ENCODE peak calls at places on chromosomes 12 and 14, in eight cellular contexts. W is heart right ventricle, U is K562, Y is PC-3, T is GM23248, K is fibroblast of lung, F is mucosa of descending colon, J is NT2/D1. Q is an unnamed sample. For H3K9me3, the result is how much of the 10 kb centered on the place peaks cover.

GRCh38 chr12:59040651-59041050 is 120.3 kb upstream of the LRIG3 start:
- DNase-seq in T (peak), U (no peak), F (no peak), Y (peak), K (peak), J (peak), W (no peak), Q (no peak)

GRCh38 chr12:124925117-124925516 is 10.7 kb upstream of the UBC start:
- DNase-seq in T (no peak), F (no peak), Y (no peak), J (no peak), K (no peak), U (no peak), W (no peak), Q (no peak)

GRCh38 chr12:111031956-111032919 is 111.9 kb upstream of the MYL2 start:
- DNase-seq in T (no peak), Y (no peak), K (no peak), W (no peak), U (no peak), J (no peak), F (no peak), Q (no peak)

GRCh38 chr12:27061317-27061716 is 21.1 kb downstream of the C12orf71 start:
- DNase-seq in U (no peak), F (no peak), W (no peak), Y (no peak), K (no peak), J (no peak), T (no peak), Q (no peak)

GRCh38 chr12:110725267-110725666 is 17.4 kb downstream of the PPP1CC start:
- DNase-seq in F (no peak), J (no peak), K (no peak), Y (no peak), T (no peak), W (no peak), U (no peak), Q (no peak)

GRCh38 chr12:102957339-102958050 is at the start of gene ASCL1:
- DNase-seq in K (peak), Y (no peak), F (no peak), J (no peak), U (no peak), T (peak), W (no peak), Q (no peak)

GRCh38 chr12:52081263-52081733 is 1.8 kb downstream of the SMIM41 start:
- DNase-seq in J (no peak), W (peak), Y (no peak), F (no peak), K (no peak), U (no peak), T (no peak), Q (no peak)

GRCh38 chr12:8813963-8814362 is 8.5 kb upstream of the A2ML1 start:
- DNase-seq in T (no peak), F (no peak), W (no peak), Y (no peak), J (no peak), K (no peak), U (no peak), Q (no peak)

GRCh38 chr14:57578427-57579220 is 85.0 kb upstream of the CCDC198 start:
- DNase-seq in T (no peak), J (no peak), U (no peak), Y (no peak), W (no peak), F (no peak), K (no peak), Q (no peak)

GRCh38 chr14:45284802-45285201 is 31.8 kb upstream of the MIS18BP1 start:
- DNase-seq in W (no peak), T (no peak), J (no peak), K (no peak), U (no peak), Y (no peak), F (no peak), Q (no peak)

GRCh38 chr14:61444215-61444768 is 122.9 kb downstream of the PRKCH start:
- DNase-seq in W (no peak), J (no peak), K (no peak), Y (no peak), F (peak), T (no peak), U (no peak), Q (no peak)

GRCh38 chr12:31682136-31682962 is 22.9 kb downstream of the ETFBKMT start:
- DNase-seq in W (peak), Y (peak), T (peak), J (peak), K (peak), F (peak), U (peak), Q (peak)

GRCh38 chr12:31685801-31686200 is 26.3 kb downstream of the ETFBKMT start:
- DNase-seq in U (no peak), Y (no peak), F (no peak), J (no peak), K (peak), T (no peak), W (no peak), Q (no peak)

DNA sequence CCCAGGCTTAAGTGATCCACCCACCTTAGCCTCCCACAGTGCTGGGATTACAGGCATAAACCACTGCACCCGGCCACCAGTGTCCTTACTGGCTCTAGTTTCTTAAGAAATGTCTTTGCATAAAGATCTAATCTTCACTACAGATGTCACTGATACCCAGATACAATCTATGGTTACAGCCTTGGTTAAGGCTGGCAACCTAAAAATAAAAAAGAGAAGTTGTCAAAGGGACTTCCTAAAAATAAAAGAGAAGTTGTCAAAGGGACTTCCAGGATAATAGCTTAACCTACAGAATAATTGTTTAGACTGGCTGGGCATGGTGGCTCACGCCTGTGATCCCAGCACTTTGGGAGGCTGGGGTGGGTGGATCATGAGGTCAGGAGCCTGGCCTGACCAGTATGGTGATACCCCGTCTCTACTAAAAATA is 27.6 kb downstream of the ETFBKMT start:
- DNase-seq in J (no peak), Y (no peak), K (no peak), U (no peak), T (no peak), F (no peak), W (no peak), Q (no peak)
- H3K9me3 ChIP-seq in J (under half), Y (under half), K (under half), U (under half), T (under half), F (under half), W (under half), Q (under half)

DNA sequence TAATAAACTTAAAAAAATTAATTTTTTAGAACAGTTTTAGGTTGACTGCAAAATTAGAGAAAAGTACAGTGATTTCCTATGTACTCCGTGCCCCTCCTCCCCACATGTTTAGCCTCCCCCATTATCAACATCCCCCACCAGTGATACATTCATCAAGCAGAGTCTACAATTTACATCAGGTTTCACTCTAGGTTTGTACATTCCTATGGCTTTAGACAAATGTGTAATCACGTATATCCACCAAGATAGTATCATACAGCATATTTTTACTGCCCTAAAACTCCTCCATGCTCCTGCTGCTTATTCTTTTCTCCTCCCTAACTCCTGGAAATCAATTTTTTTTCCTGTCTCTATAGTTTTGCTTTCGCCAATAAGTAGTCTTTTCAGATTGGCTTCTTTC is 438.7 kb downstream of the LRFN5 start:
- DNase-seq in U (no peak), Y (no peak), J (no peak), K (peak), W (no peak), F (no peak), T (no peak), Q (no peak)
- H3K9me3 ChIP-seq in U (under half), Y (under half), J (under half), K (under half), W (under half), F (under half), T (under half), Q (under half)

DNA sequence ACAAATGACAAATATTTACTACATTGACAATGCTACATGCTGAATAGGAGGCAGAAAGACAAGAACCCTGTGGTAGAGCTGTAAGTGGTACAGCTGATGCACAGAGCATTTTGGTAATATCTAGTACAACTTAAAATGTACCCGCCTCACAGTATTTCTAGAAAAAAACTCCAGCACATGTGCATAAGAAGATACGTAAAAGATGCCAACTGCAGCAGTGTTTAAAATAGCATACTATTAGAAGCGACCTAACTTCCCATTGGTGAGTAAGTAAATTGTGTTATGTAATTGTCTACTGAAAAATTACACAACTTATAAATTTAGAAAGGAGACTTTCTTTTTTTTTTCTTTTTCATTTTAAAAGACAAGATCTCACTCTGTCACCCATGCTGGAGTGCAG is 114.3 kb upstream of the CAND1 start:
- DNase-seq in U (no peak), Y (no peak), K (no peak), W (no peak), T (no peak), F (no peak), J (no peak), Q (no peak)
- H3K9me3 ChIP-seq in U (under half), Y (under half), K (under half), W (under half), T (under half), F (under half), J (under half), Q (under half)

DNA sequence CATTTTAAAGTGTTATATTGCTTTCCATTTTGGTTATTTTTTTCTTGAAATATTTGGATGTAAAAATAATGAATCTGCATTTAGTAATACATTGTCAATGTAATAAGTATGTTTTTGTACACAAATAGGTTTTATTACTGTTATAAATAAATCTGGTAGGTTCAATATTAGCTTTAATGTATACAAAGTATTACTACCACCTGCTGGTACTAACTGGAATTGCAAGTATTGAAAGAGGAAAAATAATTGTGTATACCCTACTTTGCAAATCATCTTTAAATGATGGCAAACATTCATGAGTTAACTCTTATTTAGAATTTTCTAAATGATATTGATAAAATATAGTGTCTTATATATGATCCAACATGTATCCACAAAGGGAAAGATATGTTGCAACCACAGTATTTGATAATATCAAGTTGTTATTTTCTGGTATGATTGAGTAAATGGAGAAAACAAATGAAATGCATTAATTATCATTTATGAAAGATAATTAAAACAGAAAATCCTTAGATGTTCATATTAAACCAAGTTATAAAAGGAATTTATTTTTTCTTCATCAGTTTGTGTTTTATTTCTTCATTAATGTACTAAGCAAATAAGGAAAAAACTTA is 3.2 kb downstream of the OR4K2 start:
- DNase-seq in Y (peak), F (no peak), J (no peak), U (peak), T (peak), K (no peak), W (no peak), Q (no peak)
- H3K9me3 ChIP-seq in Y (under half), F (under half), J (under half), U (under half), T (under half), K (under half), W (under half), Q (under half)

DNA sequence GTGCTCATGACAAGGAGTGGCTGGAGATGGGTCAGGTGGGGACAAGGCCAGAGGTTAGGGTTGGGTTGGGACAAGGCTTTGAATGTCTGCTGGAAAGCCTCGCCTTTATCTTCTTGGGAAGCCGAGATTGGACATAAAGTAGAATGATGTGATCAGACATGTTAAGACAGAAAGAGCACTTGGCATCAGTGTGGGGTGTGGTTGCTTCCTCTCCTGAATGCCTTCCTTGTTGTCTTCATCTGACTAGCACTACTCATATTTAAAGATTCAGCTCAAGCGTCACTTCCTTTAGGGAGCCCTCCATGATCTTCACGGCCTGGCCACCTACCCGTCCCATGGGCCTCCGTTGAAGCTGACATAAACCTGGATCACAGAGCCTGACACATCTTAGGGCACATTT is 14.8 kb upstream of the C12orf75 start:
- DNase-seq in T (no peak), J (no peak), Y (no peak), U (no peak), F (no peak), W (no peak), K (no peak), Q (no peak)
- H3K9me3 ChIP-seq in T (under half), J (under half), Y (under half), U (under half), F (under half), W (under half), K (under half), Q (under half)

DNA sequence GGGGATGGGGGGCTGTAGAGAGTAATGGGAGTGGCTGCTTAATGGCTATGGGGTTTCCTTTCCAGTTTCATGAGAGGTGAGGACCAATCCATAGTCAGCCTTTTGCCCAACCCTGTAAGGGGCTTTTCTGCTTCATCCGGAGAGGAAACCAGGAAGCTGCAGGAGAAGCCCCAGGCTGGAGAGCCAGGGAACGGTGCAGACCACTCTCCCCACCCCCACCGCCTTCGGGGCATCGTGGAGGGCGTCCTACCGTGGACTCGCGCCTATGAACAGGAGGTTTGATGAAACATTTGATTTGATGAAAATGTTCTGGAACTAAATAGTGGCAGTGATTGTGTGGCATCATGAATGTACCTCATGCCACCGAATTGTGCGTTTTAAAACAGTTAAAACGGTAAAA is 204.3 kb upstream of the DIO3 start:
- DNase-seq in U (no peak), T (no peak), W (no peak), Y (no peak), F (no peak), J (no peak), K (no peak), Q (no peak)
- H3K9me3 ChIP-seq in U (under half), T (under half), W (under half), Y (under half), F (under half), J (under half), K (under half), Q (under half)

GRCh38 chr12:63098851-63099250 is 52.1 kb downstream of the AVPR1A start:
- DNase-seq in J (no peak), U (peak), Y (peak), K (no peak), T (no peak), W (no peak), F (no peak), Q (no peak)

GRCh38 chr12:63103489-63104131 is 47.4 kb downstream of the AVPR1A start:
- DNase-seq in W (no peak), F (no peak), K (peak), J (no peak), Y (peak), T (peak), U (peak), Q (no peak)
- H3K9me3 ChIP-seq in W (under half), F (under half), K (under half), J (under half), Y (under half), T (under half), U (under half), Q (under half)

DNA sequence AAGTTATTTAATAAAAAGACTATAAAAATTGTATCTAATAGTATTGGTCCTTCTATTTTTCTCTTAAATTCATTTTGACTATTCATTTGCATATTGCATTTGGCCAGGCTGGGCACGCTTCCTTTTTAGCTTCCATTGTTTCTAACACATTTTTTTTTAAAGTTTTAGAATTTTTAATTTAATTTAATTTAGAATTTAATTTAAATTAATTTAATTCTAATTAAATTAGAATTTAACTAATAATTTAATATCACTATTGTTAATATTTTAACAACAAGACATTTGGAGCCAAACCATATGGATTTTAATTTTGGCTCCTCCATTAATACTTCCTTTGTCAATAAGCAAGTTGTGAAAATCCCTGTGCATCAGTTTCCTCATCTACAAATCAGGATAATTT is 856.9 kb upstream of the SEL1L start:
- DNase-seq in Y (no peak), W (no peak), F (no peak), J (no peak), K (no peak), U (no peak), T (no peak), Q (no peak)
- H3K9me3 ChIP-seq in Y (under half), W (under half), F (under half), J (under half), K (under half), U (under half), T (under half), Q (under half)

Q was measured in T-helper 17 cell.